ENCODE peak calls at places on chromosomes 5 and 9, in ten cellular contexts. K is H1, L is breast epithelium, G is body of pancreas, Y is A549, J is heart left ventricle, M is HepG2, A is ovary, I is sigmoid colon, O is thyroid gland. T is an unnamed sample.

GRCh38 chr5:44574626-44575025 is 185.4 kb upstream of the FGF10 start:
- DNase-seq in Y (no peak), L (no peak), J (no peak), I (no peak), O (no peak), G (no peak), A (no peak), M (no peak), K (no peak), T (no peak)

GRCh38 chr5:163653526-163653925 is 148.1 kb downstream of the MAT2B start:
- DNase-seq in I (no peak), O (no peak), Y (no peak), K (no peak), A (no peak), G (no peak), L (no peak), M (no peak), J (no peak), T (no peak)

GRCh38 chr9:134373953-134374300 is 47.7 kb downstream of the RXRA start:
- DNase-seq in G (no peak), L (no peak), M (no peak), J (no peak), O (no peak), I (no peak), Y (no peak), K (no peak), A (no peak), T (no peak)

GRCh38 chr5:59354811-59355210 is 538.7 kb downstream of the PDE4D start:
- DNase-seq in M (no peak), Y (no peak), I (no peak), L (no peak), A (no peak), O (no peak), K (no peak), J (no peak), G (no peak), T (no peak)

GRCh38 chr5:54867310-54867944 is 118.0 kb downstream of the ESM1 start:
- DNase-seq in Y (peak), A (no peak), G (no peak), O (no peak), I (no peak), J (no peak), M (peak), K (no peak), L (no peak), T (no peak)

GRCh38 chr9:99003308-99003707 is 59.6 kb downstream of the COL15A1 start:
- DNase-seq in A (no peak), L (no peak), I (no peak), O (no peak), M (no peak), G (no peak), J (no peak), Y (no peak), K (no peak), T (no peak)

GRCh38 chr9:98974106-98974505 is 30.4 kb downstream of the COL15A1 start:
- DNase-seq in J (no peak), O (no peak), I (no peak), K (no peak), A (no peak), Y (no peak), L (no peak), M (no peak), G (no peak), T (no peak)

GRCh38 chr5:135391123-135391868 is 7.7 kb downstream of the MACROH2A1 start:
- DNase-seq in M (peak), I (no peak), Y (no peak), L (no peak), J (no peak), A (no peak), G (no peak), O (no peak), K (no peak), T (no peak)

GRCh38 chr5:134101686-134102439 is 12.6 kb upstream of the TCF7 start:
- DNase-seq in J (no peak), O (peak), L (no peak), I (peak), M (peak), K (no peak), A (peak), G (peak), Y (peak), T (no peak)

GRCh38 chr9:116842658-116843057 is 155.6 kb downstream of the TRIM32 start:
- DNase-seq in I (no peak), K (peak), J (no peak), G (no peak), O (no peak), A (no peak), Y (no peak), L (no peak), M (peak), T (no peak)

GRCh38 chr9:134422701-134423100 is 96.4 kb downstream of the RXRA start:
- DNase-seq in M (no peak), A (peak), G (no peak), I (no peak), Y (no peak), O (no peak), K (no peak), L (no peak), J (no peak), T (no peak)

GRCh38 chr9:93904649-93905472 is 50.3 kb downstream of the BARX1 start:
- DNase-seq in M (no peak), G (no peak), J (no peak), A (no peak), Y (no peak), O (no peak), I (peak), K (no peak), L (no peak), T (no peak)

GRCh38 chr5:111635151-111635945 is 121.6 kb downstream of the NREP start:
- DNase-seq in K (no peak), J (no peak), I (no peak), M (no peak), Y (no peak), G (no peak), O (no peak), A (no peak), L (no peak), T (no peak)

GRCh38 chr5:74123928-74124327 is 497.9 kb downstream of the ARHGEF28 start:
- DNase-seq in I (no peak), Y (no peak), L (no peak), K (no peak), O (no peak), A (no peak), M (no peak), G (no peak), J (no peak), T (no peak)

GRCh38 chr5:43017438-43017820 is 22.7 kb downstream of the ANXA2R start:
- DNase-seq in G (no peak), L (no peak), Y (no peak), A (no peak), J (peak), K (no peak), M (peak), O (no peak), I (no peak), T (no peak)

GRCh38 chr5:115069087-115069968 is 100.4 kb downstream of the TRIM36 start:
- DNase-seq in M (peak), J (peak), Y (peak), I (no peak), O (peak), K (no peak), A (no peak), L (no peak), G (peak), T (peak)

GRCh38 chr5:168329302-168329701 is 37.9 kb downstream of the WWC1 start:
- DNase-seq in O (no peak), M (peak), I (no peak), J (no peak), A (no peak), G (no peak), Y (no peak), K (no peak), L (no peak), T (no peak)

GRCh38 chr9:108047264-108047663 is 557.7 kb upstream of the KLF4 start:
- DNase-seq in A (no peak), M (no peak), O (no peak), K (no peak), I (no peak), J (no peak), L (no peak), Y (no peak), G (no peak), T (no peak)

GRCh38 chr9:37916471-37917314 is 12.8 kb upstream of the SLC25A51 start:
- DNase-seq in O (peak), L (no peak), J (no peak), Y (no peak), M (no peak), G (no peak), I (peak), A (peak), K (no peak), T (no peak)

GRCh38 chr9:37692622-37693221 is 42.0 kb downstream of the FRMPD1 start:
- DNase-seq in M (no peak), G (peak), L (no peak), A (no peak), I (no peak), Y (no peak), K (no peak), O (no peak), J (no peak), T (no peak)

GRCh38 chr5:36535390-36535789 is 71.0 kb upstream of the SLC1A3 start:
- DNase-seq in A (no peak), Y (no peak), G (no peak), M (no peak), L (peak), O (no peak), I (no peak), K (no peak), J (peak), T (no peak)

GRCh38 chr5:57383093-57383861 is 99.3 kb downstream of the ACTBL2 start:
- DNase-seq in A (no peak), J (no peak), Y (peak), G (no peak), L (no peak), O (no peak), M (peak), I (no peak), K (no peak), T (no peak)

GRCh38 chr5:38466444-38467189 is 89.8 kb downstream of the LIFR start:
- DNase-seq in J (peak), A (peak), O (peak), G (peak), I (peak), K (no peak), L (peak), Y (no peak), M (no peak), T (peak)

GRCh38 chr9:15310448-15310847 is 3.4 kb upstream of the TTC39B start:
- DNase-seq in A (no peak), L (no peak), K (no peak), M (no peak), Y (no peak), I (no peak), G (no peak), O (no peak), J (no peak), T (no peak)

GRCh38 chr5:151810907-151811306 is 39.2 kb downstream of the G3BP1 start:
- DNase-seq in Y (no peak), J (no peak), G (no peak), A (no peak), M (no peak), L (no peak), I (no peak), K (no peak), O (no peak), T (no peak)

GRCh38 chr5:160262151-160262550 is 32.8 kb downstream of the FABP6 start:
- DNase-seq in Y (no peak), J (no peak), K (no peak), I (no peak), M (peak), L (no peak), O (no peak), A (no peak), G (no peak), T (no peak)

GRCh38 chr5:173020643-173021042 is 35.5 kb upstream of the CREBRF start:
- DNase-seq in I (peak), A (peak), G (peak), L (no peak), Y (no peak), O (peak), K (no peak), J (peak), M (no peak), T (no peak)

GRCh38 chr9:292915-293314 is 78.2 kb downstream of the DOCK8 start:
- DNase-seq in A (no peak), K (no peak), L (no peak), Y (no peak), G (no peak), J (no peak), O (no peak), M (no peak), I (no peak), T (no peak)

GRCh38 chr5:34718516-34718915 is 62.4 kb downstream of the RAI14 start:
- DNase-seq in K (no peak), O (no peak), M (no peak), G (no peak), L (no peak), Y (no peak), A (no peak), J (no peak), I (no peak), T (no peak)

GRCh38 chr5:53970510-53970909 is 339.9 kb downstream of the ARL15 start:
- DNase-seq in L (no peak), M (no peak), I (no peak), Y (no peak), K (no peak), G (no peak), O (no peak), A (no peak), J (no peak), T (no peak)

GRCh38 chr5:6723901-6724300 is 10.7 kb downstream of the TENT4A start:
- DNase-seq in G (no peak), K (no peak), O (no peak), Y (no peak), L (no peak), A (no peak), I (no peak), M (no peak), J (no peak), T (no peak)

GRCh38 chr5:6659941-6660684 is 26.9 kb downstream of the SRD5A1 start:
- DNase-seq in A (no peak), L (no peak), J (no peak), K (no peak), O (no peak), G (no peak), I (no peak), M (no peak), Y (no peak), T (no peak)

GRCh38 chr5:134579284-134579771 is 53.3 kb downstream of the SAR1B start:
- DNase-seq in J (no peak), A (no peak), L (no peak), M (no peak), K (no peak), Y (no peak), I (peak), O (no peak), G (no peak), T (no peak)

GRCh38 chr5:80399553-80400239 is 8.2 kb upstream of the ZFYVE16 start:
- DNase-seq in Y (peak), K (no peak), L (no peak), I (no peak), O (no peak), J (no peak), G (no peak), A (no peak), M (peak), T (no peak)

GRCh38 chr5:148747536-148747906 is 78.9 kb upstream of the ADRB2 start:
- DNase-seq in A (no peak), M (no peak), Y (no peak), G (no peak), K (no peak), I (no peak), L (no peak), O (no peak), J (no peak), T (no peak)

GRCh38 chr9:36834736-36835135 is 199.3 kb downstream of the PAX5 start:
- DNase-seq in M (no peak), I (peak), L (no peak), O (no peak), Y (no peak), J (no peak), A (no peak), K (no peak), G (no peak), T (no peak)

GRCh38 chr5:59943721-59944120 is 50.2 kb upstream of the PDE4D start:
- DNase-seq in K (no peak), I (no peak), M (no peak), Y (no peak), O (no peak), A (no peak), G (no peak), J (no peak), L (no peak), T (no peak)

GRCh38 chr5:143393516-143393915 is 10.0 kb downstream of the NR3C1 start:
- DNase-seq in J (no peak), Y (no peak), A (no peak), M (no peak), G (no peak), L (no peak), I (no peak), O (no peak), K (no peak), T (no peak)
- H3K4me3 ChIP-seq in J (no peak), Y (peak), A (no peak), M (no peak), G (no peak), L (no peak), I (no peak), O (no peak), K (no peak), T (no peak)

DNA sequence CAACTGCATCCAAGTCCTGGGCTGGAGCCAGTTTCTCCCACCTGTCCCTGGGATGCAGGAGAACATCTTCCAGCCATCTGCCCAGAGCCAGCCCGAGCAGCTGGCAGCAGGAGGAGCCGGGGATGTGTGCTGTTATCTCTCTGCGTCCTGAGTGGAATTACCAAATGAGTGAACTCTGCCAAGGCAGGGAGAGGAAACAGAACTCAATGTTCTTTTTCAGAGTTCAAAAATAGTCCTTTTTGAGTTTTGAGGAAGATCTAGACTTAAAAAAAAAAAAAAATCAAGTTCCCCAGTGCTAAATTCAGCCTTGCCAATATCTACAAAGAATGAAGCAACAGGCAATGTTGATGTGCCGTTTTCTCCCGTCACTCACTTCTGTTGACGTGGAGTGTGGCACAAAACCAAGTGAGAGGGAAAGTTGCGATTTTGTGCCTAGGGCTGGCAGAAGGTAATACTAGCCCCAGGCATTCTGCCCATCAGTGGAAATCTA is 56.2 kb downstream of the TMOD1 start:
- DNase-seq in L (no peak), O (peak), K (no peak), Y (no peak), M (no peak), J (peak), I (peak), G (peak), A (peak), T (peak)
- TF ChIP-seq POLR2A in L (no peak), O (no peak), K (no peak), Y (no peak), M (no peak), J (no peak), I (peak), G (peak), A (peak), T (peak)

DNA sequence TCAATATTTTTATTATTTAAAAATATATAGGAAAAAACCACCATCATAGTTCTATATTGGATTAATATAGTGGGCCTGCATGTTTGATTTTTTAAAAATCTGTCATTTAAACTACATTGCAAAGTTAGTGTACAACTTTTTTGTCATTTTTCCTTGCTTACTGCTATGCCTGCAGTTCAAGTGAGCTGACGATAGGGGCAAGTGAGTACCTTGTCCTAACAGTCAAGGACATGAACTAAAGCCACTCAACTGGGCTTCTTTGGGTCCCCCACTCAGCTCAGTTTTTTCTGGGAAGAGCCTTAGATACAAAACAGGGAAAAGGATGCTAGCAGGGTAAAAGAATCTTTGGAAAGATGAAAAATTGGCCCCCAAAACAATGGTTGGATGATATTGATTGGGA is 269.9 kb downstream of the MAN2A1 start:
- DNase-seq in M (peak), O (no peak), L (no peak), A (no peak), J (no peak), G (no peak), K (no peak), Y (no peak), I (no peak), T (no peak)
- H3K4me3 ChIP-seq in M (no peak), O (no peak), L (no peak), A (no peak), J (no peak), G (no peak), K (no peak), Y (no peak), I (no peak), T (no peak)

DNA sequence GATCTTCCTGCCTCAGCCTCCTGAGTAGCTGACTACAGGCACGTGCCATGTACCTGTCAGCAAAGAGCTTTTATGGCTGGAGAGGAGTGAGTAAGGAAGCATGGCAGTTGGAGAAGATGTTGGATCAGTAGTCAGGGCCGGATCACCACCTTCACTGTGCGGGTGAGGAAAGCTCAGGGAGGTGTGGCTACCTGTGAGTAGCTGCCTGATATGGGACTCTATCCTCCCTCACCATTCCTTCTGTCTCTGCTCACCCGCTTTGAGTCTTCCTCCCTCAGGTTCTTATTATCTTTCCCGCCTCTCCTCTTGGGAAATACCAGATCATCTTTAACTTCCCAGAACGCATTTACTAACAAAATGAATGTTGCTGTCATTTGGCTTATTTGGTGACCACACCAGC is 140.6 kb upstream of the GPR151 start:
- DNase-seq in G (no peak), Y (no peak), I (no peak), M (no peak), J (no peak), A (no peak), K (no peak), L (no peak), O (no peak), T (no peak)
- TF ChIP-seq POLR2A in G (no peak), Y (no peak), I (no peak), M (no peak), J (no peak), A (no peak), K (no peak), L (no peak), O (no peak), T (no peak)

GRCh38 chr5:179907570-179908324 is at the start of gene TBC1D9B:
- DNase-seq in Y (peak), I (peak), K (no peak), G (peak), A (peak), O (peak), M (peak), L (no peak), J (peak), T (peak)

GRCh38 chr5:179906294-179906794 is 1.4 kb downstream of the TBC1D9B start:
- DNase-seq in L (no peak), J (no peak), I (no peak), K (no peak), M (no peak), A (no peak), Y (no peak), G (no peak), O (no peak), T (no peak)

GRCh38 chr5:179908528-179908927 is 831 bp upstream of the TBC1D9B start:
- DNase-seq in J (no peak), Y (no peak), M (peak), A (peak), L (no peak), I (no peak), O (peak), K (peak), G (no peak), T (no peak)

GRCh38 chr5:179905144-179905526 is 2.6 kb downstream of the TBC1D9B start:
- DNase-seq in O (no peak), L (no peak), M (no peak), K (no peak), I (no peak), A (no peak), J (no peak), Y (no peak), G (no peak), T (no peak)

DNA sequence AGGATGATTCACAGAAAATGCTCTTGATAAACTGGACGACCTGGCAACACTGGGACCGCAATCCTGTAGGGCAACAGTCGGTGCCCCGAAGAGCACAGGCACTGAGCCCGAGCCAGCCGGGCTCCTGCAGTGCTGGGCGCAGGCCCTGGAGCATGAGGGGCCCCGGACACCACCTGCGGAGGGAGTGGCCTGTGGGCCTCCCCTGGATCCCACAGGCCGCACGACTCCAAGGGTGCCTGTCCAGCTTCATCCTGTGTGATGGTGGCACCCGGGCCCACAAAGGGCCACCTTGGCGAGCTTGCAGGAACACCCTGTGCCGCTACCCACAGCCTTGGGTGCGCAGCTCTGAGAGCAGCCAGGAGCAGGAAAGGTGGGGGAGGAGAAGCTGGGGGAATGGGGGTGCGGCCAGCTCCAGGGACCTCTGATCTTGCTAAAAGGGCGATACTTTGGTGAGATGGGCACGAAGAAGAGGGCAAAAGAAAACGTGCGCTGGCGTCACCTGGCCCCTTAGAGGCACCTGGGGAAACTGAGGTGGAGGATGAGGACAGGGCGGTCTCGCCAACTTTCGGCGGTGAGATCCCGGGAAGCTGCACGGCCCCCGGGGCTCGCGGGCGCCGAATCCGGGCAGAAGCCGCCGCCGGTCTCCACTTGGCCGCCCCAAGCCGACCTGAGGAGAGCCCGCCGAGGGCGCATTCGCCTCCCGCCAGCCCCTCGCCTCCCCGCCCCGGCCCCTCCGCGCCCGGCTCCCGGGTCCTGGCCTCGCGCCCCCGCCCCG is 715 bp downstream of the TBC1D9B start:
- DNase-seq in J (no peak), Y (no peak), O (peak), I (peak), G (peak), K (no peak), L (no peak), M (no peak), A (peak), T (no peak)
- H3K4me3 ChIP-seq in J (peak), Y (peak), O (peak), I (peak), G (peak), K (peak), L (peak), M (peak), A (peak), T (peak)

T was measured in tibial nerve.